ENCODE peak calls at places on chromosome 21, in nine cellular contexts. K is tibial nerve; X is activated effector memory CD4-positive, alpha-beta T cell treated with Interleukin-2 at 50 U/mL for 16 hours; W is mucosa of descending colon; U is stimulated activated naive CD8-positive, alpha-beta T cell treated with anti-CD3 and anti-CD28 coated beads, Interleukin-15, amount 100 ng/mL, for 72 hours; I is AG09309; J is effector CD4-positive, alpha-beta T cell; Y is amygdala; A is astrocyte of the cerebellum. N is an unnamed sample.

GRCh38 chr21:15978158-15978805 is 248.5 kb downstream of the USP25 start:
- DNase-seq in I (peak; percentile 37), X (no peak), U (no peak), Y (no peak), J (no peak), W (no peak), A (peak; percentile 93), K (no peak), N (peak; percentile 17)

GRCh38 chr21:33896691-33897090 is 18.9 kb downstream of the ATP5PO start:
- DNase-seq in J (no peak), Y (no peak), X (no peak), I (no peak), W (no peak), U (no peak), A (no peak), K (no peak), N (no peak)

GRCh38 chr21:37866027-37866426 is 50.2 kb downstream of the KCNJ6 start:
- DNase-seq in K (no peak), X (no peak), Y (no peak), W (no peak), J (no peak), U (no peak), A (no peak), I (no peak), N (no peak)

GRCh38 chr21:43933680-43934079 is 68.7 kb downstream of the AGPAT3 start:
- DNase-seq in K (no peak), U (no peak), X (no peak), J (no peak), Y (no peak), A (no peak), W (no peak), I (no peak), N (no peak)

GRCh38 chr21:37564924-37565529 is 198.5 kb downstream of the DYRK1A start:
- DNase-seq in X (no peak), W (no peak), Y (no peak), J (no peak), K (no peak), U (no peak), A (no peak), I (no peak), N (no peak)

GRCh38 chr21:46116189-46116845 is 18.4 kb downstream of the COL6A2 start:
- DNase-seq in I (no peak), A (no peak), J (no peak), Y (no peak), X (no peak), K (no peak), U (no peak), W (no peak), N (no peak)

GRCh38 chr21:35529141-35529863 is 480.2 kb upstream of the RUNX1 start:
- DNase-seq in Y (no peak), I (no peak), J (no peak), A (no peak), W (peak; percentile 14), K (no peak), X (no peak), U (peak; percentile 15), N (peak; percentile 38)

GRCh38 chr21:37658994-37659458 is 257.2 kb downstream of the KCNJ6 start:
- DNase-seq in X (no peak), K (peak; percentile 49), A (peak; percentile 49), W (no peak), Y (no peak), I (peak; percentile 58), J (no peak), U (no peak), N (peak; percentile 40)

GRCh38 chr21:46376856-46377453 is 53.0 kb downstream of the PCNT start:
- DNase-seq in I (no peak), X (no peak), J (no peak), W (no peak), U (no peak), K (no peak), Y (no peak), A (no peak), N (no peak)

GRCh38 chr21:27819299-27819698 is 852.4 kb upstream of the ADAMTS5 start:
- DNase-seq in U (no peak), K (no peak), I (no peak), Y (no peak), W (no peak), A (no peak), X (no peak), J (no peak), N (no peak)

GRCh38 chr21:35309316-35309715 is 260.2 kb upstream of the RUNX1 start:
- DNase-seq in K (no peak), A (peak; percentile 89), X (no peak), I (no peak), J (no peak), U (no peak), W (no peak), Y (no peak), N (no peak)

GRCh38 chr21:27674037-27674436 is 707.1 kb upstream of the ADAMTS5 start:
- DNase-seq in J (no peak), X (no peak), Y (no peak), U (no peak), A (peak; percentile 42), K (no peak), W (no peak), I (peak; percentile 93), N (peak; percentile 76)

GRCh38 chr21:45971487-45972352 is 9.8 kb upstream of the COL6A1 start:
- DNase-seq in J (no peak), U (no peak), I (no peak), X (no peak), Y (no peak), W (no peak), A (no peak), K (no peak), N (no peak)

GRCh38 chr21:35476616-35477395 is 427.7 kb upstream of the RUNX1 start:
- DNase-seq in X (no peak), K (no peak), J (no peak), W (no peak), U (no peak), A (peak; percentile 34), I (peak; percentile 28), Y (no peak), N (no peak)